ENCODE peak calls at places on chromosomes 7 and 10, in four cellular contexts. G is OCI-M1, B is HEK293T, X is A549. H is an unnamed sample.
A peak's percentile ranks its signal among the peaks of the same experiment; 100 is the strongest.

GRCh38 chr10:3132036-3133025 is 40.3 kb downstream of the PITRM1 start:
- DNase-seq in G (no peak), B (no peak), X (no peak), H (no peak)

GRCh38 chr10:4834896-4835405 is 8.9 kb downstream of the AKR1E2 start:
- DNase-seq in G (no peak), B (no peak), X (no peak), H (no peak)

GRCh38 chr10:97353945-97354344 is 19.4 kb upstream of the FRAT2 start:
- DNase-seq in G (no peak), B (no peak), X (no peak), H (no peak)

GRCh38 chr7:157980774-157981173 is 606.8 kb downstream of the PTPRN2 start:
- DNase-seq in G (no peak), B (no peak), X (no peak), H (no peak)

GRCh38 chr10:86970152-86970886 is 2.0 kb downstream of the ADIRF start:
- DNase-seq in G (no peak), B (peak; percentile 3), X (no peak), H (peak; percentile 51)

GRCh38 chr7:5677538-5678294 is 103.7 kb downstream of the RNF216 start:
- DNase-seq in G (peak; percentile 70), B (peak; percentile 65), X (peak; percentile 70), H (peak; percentile 78)

GRCh38 chr7:151428393-151429231 is 11.3 kb downstream of the CRYGN start:
- DNase-seq in G (no peak), B (no peak), X (no peak), H (peak; percentile 75)

GRCh38 chr7:83704564-83704963 is 55.6 kb upstream of the SEMA3E start:
- DNase-seq in G (no peak), B (no peak), X (no peak), H (no peak)

GRCh38 chr7:80057503-80057902 is 77.1 kb upstream of the GNAI1 start:
- DNase-seq in G (no peak), B (no peak), X (no peak), H (no peak)

GRCh38 chr7:137454169-137455166 is 110.9 kb upstream of the PTN start:
- DNase-seq in G (peak; percentile 62), B (peak; percentile 46), X (peak; percentile 35), H (peak; percentile 93)